ENCODE peak calls at places on chromosomes 4 and X, in five cellular contexts. One of them, this sample, is unnamed. For H3K27me3, the result is how much of the 10 kb centered on the place peaks cover.

GRCh38 chr4:184699941-184700340 is 34.0 kb downstream of the CENPU start:
- DNase-seq in PC-3: no peak
- DNase-seq in upper lobe of right lung: no peak
- DNase-seq in endodermal cell: no peak
- DNase-seq in ascending aorta: no peak
- DNase-seq in this sample: no peak

GRCh38 chr4:122716825-122717448 is 15.6 kb upstream of the BBS12 start:
- DNase-seq in PC-3: peak
- DNase-seq in upper lobe of right lung: no peak
- DNase-seq in endodermal cell: peak
- DNase-seq in ascending aorta: no peak
- DNase-seq in this sample: peak

GRCh38 chrX:120750381-120750780 is 120.5 kb upstream of the C1GALT1C1 start:
- DNase-seq in PC-3: no peak
- DNase-seq in upper lobe of right lung: no peak
- DNase-seq in endodermal cell: no peak
- DNase-seq in ascending aorta: no peak
- DNase-seq in this sample: no peak

GRCh38 chr4:13597604-13598003 is 29.9 kb downstream of the BOD1L1 start:
- DNase-seq in PC-3: peak
- DNase-seq in upper lobe of right lung: no peak
- DNase-seq in endodermal cell: no peak
- DNase-seq in ascending aorta: no peak
- DNase-seq in this sample: no peak

GRCh38 chrX:39772057-39772832 is 325.5 kb downstream of the BCOR start:
- DNase-seq in PC-3: peak
- DNase-seq in upper lobe of right lung: no peak
- DNase-seq in endodermal cell: peak
- DNase-seq in ascending aorta: no peak
- DNase-seq in this sample: no peak

GRCh38 chr4:110196871-110197420 is 1.5 kb downstream of the ELOVL6 start:
- DNase-seq in PC-3: peak
- DNase-seq in upper lobe of right lung: no peak
- DNase-seq in endodermal cell: no peak
- DNase-seq in ascending aorta: no peak
- DNase-seq in this sample: peak

GRCh38 chr4:183658362-183659028 is 490 bp downstream of the RWDD4 start:
- DNase-seq in PC-3: peak
- DNase-seq in upper lobe of right lung: peak
- DNase-seq in endodermal cell: peak
- DNase-seq in ascending aorta: no peak
- DNase-seq in this sample: peak

GRCh38 chr4:125728568-125728967 is 413.8 kb downstream of the FAT4 start:
- DNase-seq in PC-3: peak
- DNase-seq in upper lobe of right lung: no peak
- DNase-seq in endodermal cell: peak
- DNase-seq in ascending aorta: no peak
- DNase-seq in this sample: no peak

GRCh38 chrX:8939344-8939743 is 94.6 kb downstream of the FAM9B start:
- DNase-seq in PC-3: peak
- DNase-seq in upper lobe of right lung: no peak
- DNase-seq in endodermal cell: no peak
- DNase-seq in ascending aorta: no peak
- DNase-seq in this sample: no peak

GRCh38 chr4:189613202-189613601 is 327.5 kb upstream of the FRG1 start:
- DNase-seq in PC-3: no peak
- DNase-seq in upper lobe of right lung: no peak
- DNase-seq in endodermal cell: no peak
- DNase-seq in ascending aorta: no peak
- DNase-seq in this sample: no peak

GRCh38 chr4:36285784-36286480 is 4.5 kb downstream of the DTHD1 start:
- DNase-seq in PC-3: peak
- DNase-seq in upper lobe of right lung: no peak
- DNase-seq in endodermal cell: no peak
- DNase-seq in ascending aorta: no peak
- DNase-seq in this sample: no peak

GRCh38 chrX:31092476-31092875 is 20.6 kb upstream of the FTHL17 start:
- DNase-seq in PC-3: no peak
- DNase-seq in upper lobe of right lung: no peak
- DNase-seq in endodermal cell: no peak
- DNase-seq in ascending aorta: no peak
- DNase-seq in this sample: no peak

GRCh38 chrX:80812176-80812575 is 2.5 kb upstream of the BRWD3 start:
- DNase-seq in PC-3: peak
- DNase-seq in upper lobe of right lung: no peak
- DNase-seq in endodermal cell: peak
- DNase-seq in ascending aorta: no peak
- DNase-seq in this sample: no peak

GRCh38 chrX:46310815-46311497 is 234.3 kb downstream of the ZNF674 start:
- DNase-seq in PC-3: no peak
- DNase-seq in upper lobe of right lung: no peak
- DNase-seq in endodermal cell: no peak
- DNase-seq in ascending aorta: no peak
- DNase-seq in this sample: no peak

GRCh38 chr4:74109116-74109791 is 10.3 kb upstream of the CXCL2 start:
- DNase-seq in PC-3: peak
- DNase-seq in upper lobe of right lung: no peak
- DNase-seq in endodermal cell: peak
- DNase-seq in ascending aorta: no peak
- DNase-seq in this sample: no peak

GRCh38 chr4:10096201-10096975 is 20.2 kb downstream of the WDR1 start:
- DNase-seq in PC-3: peak
- DNase-seq in upper lobe of right lung: no peak
- DNase-seq in endodermal cell: no peak
- DNase-seq in ascending aorta: peak
- DNase-seq in this sample: peak

GRCh38 chrX:141632124-141632523 is 42.6 kb downstream of the SPANXA2 start:
- DNase-seq in PC-3: no peak
- DNase-seq in upper lobe of right lung: no peak
- DNase-seq in endodermal cell: no peak
- DNase-seq in ascending aorta: no peak
- DNase-seq in this sample: no peak

GRCh38 chrX:120725874-120726273 is 96.0 kb upstream of the C1GALT1C1 start:
- DNase-seq in PC-3: no peak
- DNase-seq in upper lobe of right lung: no peak
- DNase-seq in endodermal cell: no peak
- DNase-seq in ascending aorta: no peak
- DNase-seq in this sample: no peak

GRCh38 chr4:75673959-75674328 is 733 bp upstream of the G3BP2 start:
- DNase-seq in PC-3: no peak
- DNase-seq in upper lobe of right lung: no peak
- DNase-seq in endodermal cell: peak
- DNase-seq in ascending aorta: no peak
- DNase-seq in this sample: no peak

GRCh38 chrX:47351706-47352105 is 18.7 kb upstream of the ZNF157 start:
- DNase-seq in PC-3: peak
- DNase-seq in upper lobe of right lung: no peak
- DNase-seq in endodermal cell: no peak
- DNase-seq in ascending aorta: no peak
- DNase-seq in this sample: no peak

GRCh38 chrX:76253432-76253831 is 80.6 kb downstream of the PBDC1 start:
- DNase-seq in PC-3: peak
- DNase-seq in upper lobe of right lung: no peak
- DNase-seq in endodermal cell: peak
- DNase-seq in ascending aorta: no peak
- DNase-seq in this sample: peak

GRCh38 chr4:98377626-98378025 is 116.4 kb downstream of the RAP1GDS1 start:
- DNase-seq in PC-3: no peak
- DNase-seq in upper lobe of right lung: no peak
- DNase-seq in endodermal cell: no peak
- DNase-seq in ascending aorta: no peak
- DNase-seq in this sample: no peak

GRCh38 chr4:183332447-183332846 is 10.2 kb upstream of the CLDN24 start:
- DNase-seq in PC-3: no peak
- DNase-seq in upper lobe of right lung: no peak
- DNase-seq in endodermal cell: no peak
- DNase-seq in ascending aorta: no peak
- DNase-seq in this sample: no peak

GRCh38 chr4:7148337-7148736 is 44.0 kb upstream of the SORCS2 start:
- DNase-seq in PC-3: no peak
- DNase-seq in upper lobe of right lung: no peak
- DNase-seq in endodermal cell: no peak
- DNase-seq in ascending aorta: no peak
- DNase-seq in this sample: no peak

GRCh38 chrX:1535241-1536041 is 1.5 kb downstream of the P2RY8 start:
- DNase-seq in PC-3: no peak
- DNase-seq in upper lobe of right lung: peak
- DNase-seq in endodermal cell: no peak
- DNase-seq in ascending aorta: no peak
- DNase-seq in this sample: no peak

GRCh38 chr4:93828332-93828829 is at the start of gene ATOH1:
- DNase-seq in PC-3: no peak
- DNase-seq in upper lobe of right lung: peak
- DNase-seq in endodermal cell: peak
- DNase-seq in ascending aorta: no peak
- DNase-seq in this sample: no peak

GRCh38 chrX:133586443-133586842 is 171.2 kb upstream of the GPC4 start:
- DNase-seq in PC-3: no peak
- DNase-seq in upper lobe of right lung: no peak
- DNase-seq in endodermal cell: no peak
- DNase-seq in ascending aorta: no peak
- DNase-seq in this sample: no peak

GRCh38 chr4:73520821-73521220 is 39.3 kb downstream of the AFM start:
- DNase-seq in PC-3: peak
- DNase-seq in upper lobe of right lung: no peak
- DNase-seq in endodermal cell: peak
- DNase-seq in ascending aorta: no peak
- DNase-seq in this sample: no peak

GRCh38 chrX:110665636-110666035 is 130.0 kb downstream of the CHRDL1 start:
- DNase-seq in PC-3: peak
- DNase-seq in upper lobe of right lung: peak
- DNase-seq in endodermal cell: peak
- DNase-seq in ascending aorta: no peak
- DNase-seq in this sample: no peak

GRCh38 chr4:10114147-10114546 is 2.5 kb downstream of the WDR1 start:
- DNase-seq in PC-3: no peak
- DNase-seq in upper lobe of right lung: no peak
- DNase-seq in endodermal cell: no peak
- DNase-seq in ascending aorta: no peak
- DNase-seq in this sample: no peak

GRCh38 chrX:153370293-153371055 is 30.7 kb downstream of the PNMA6E start:
- DNase-seq in PC-3: no peak
- DNase-seq in upper lobe of right lung: no peak
- DNase-seq in endodermal cell: no peak
- DNase-seq in ascending aorta: no peak
- DNase-seq in this sample: no peak

GRCh38 chr4:177131736-177132135 is 177.9 kb upstream of the NEIL3 start:
- DNase-seq in PC-3: no peak
- DNase-seq in upper lobe of right lung: no peak
- DNase-seq in endodermal cell: no peak
- DNase-seq in ascending aorta: no peak
- DNase-seq in this sample: no peak

GRCh38 chr4:1112821-1113182 is 562 bp downstream of the RNF212 start:
- DNase-seq in PC-3: no peak
- DNase-seq in upper lobe of right lung: no peak
- DNase-seq in endodermal cell: no peak
- DNase-seq in ascending aorta: no peak
- DNase-seq in this sample: no peak
- H3K27me3 ChIP-seq in PC-3: under half
- H3K27me3 ChIP-seq in upper lobe of right lung: under half
- H3K27me3 ChIP-seq in endodermal cell: half or more
- H3K27me3 ChIP-seq in ascending aorta: under half
- H3K27me3 ChIP-seq in this sample: under half

GRCh38 chr4:5719329-5720055 is 8.5 kb downstream of the EVC start:
- DNase-seq in PC-3: no peak
- DNase-seq in upper lobe of right lung: no peak
- DNase-seq in endodermal cell: no peak
- DNase-seq in ascending aorta: no peak
- DNase-seq in this sample: no peak

GRCh38 chr4:5721923-5722322 is 10.9 kb downstream of the EVC start:
- DNase-seq in PC-3: no peak
- DNase-seq in upper lobe of right lung: no peak
- DNase-seq in endodermal cell: no peak
- DNase-seq in ascending aorta: no peak
- DNase-seq in this sample: no peak

GRCh38 chr4:5722328-5722727 is 11.3 kb downstream of the EVC start:
- DNase-seq in PC-3: peak
- DNase-seq in upper lobe of right lung: no peak
- DNase-seq in endodermal cell: no peak
- DNase-seq in ascending aorta: no peak
- DNase-seq in this sample: no peak

GRCh38 chr4:5720157-5720850 is 9.3 kb downstream of the EVC start:
- DNase-seq in PC-3: no peak
- DNase-seq in upper lobe of right lung: no peak
- DNase-seq in endodermal cell: no peak
- DNase-seq in ascending aorta: no peak
- DNase-seq in this sample: no peak

DNA sequence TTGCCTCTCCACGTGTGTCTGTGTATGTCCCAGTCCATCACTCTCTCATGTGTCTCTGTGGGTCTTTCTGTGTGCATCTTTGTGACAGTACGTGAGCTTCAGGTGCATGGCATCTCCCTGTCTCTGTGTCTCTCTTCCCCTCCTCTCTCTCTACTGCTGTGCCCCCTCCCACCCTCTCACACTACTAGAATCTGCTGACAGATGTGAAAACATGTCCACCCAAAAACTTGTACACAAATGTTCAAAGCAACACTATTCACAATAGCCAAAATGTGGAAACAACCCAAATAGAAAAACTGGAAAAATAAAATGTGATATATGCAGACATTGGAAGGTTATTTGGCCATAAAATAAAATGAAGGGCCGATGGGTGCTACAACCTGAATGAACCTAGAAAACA is 10.0 kb downstream of the EVC start:
- DNase-seq in PC-3: no peak
- DNase-seq in upper lobe of right lung: no peak
- DNase-seq in endodermal cell: no peak
- DNase-seq in ascending aorta: no peak
- DNase-seq in this sample: no peak
- H3K27me3 ChIP-seq in PC-3: under half
- H3K27me3 ChIP-seq in upper lobe of right lung: under half
- H3K27me3 ChIP-seq in endodermal cell: under half
- H3K27me3 ChIP-seq in ascending aorta: under half
- H3K27me3 ChIP-seq in this sample: under half

GRCh38 chr4:148442830-148443549 is 776 bp upstream of the NR3C2 start:
- DNase-seq in PC-3: no peak
- DNase-seq in upper lobe of right lung: no peak
- DNase-seq in endodermal cell: no peak
- DNase-seq in ascending aorta: no peak
- DNase-seq in this sample: peak
- H3K27me3 ChIP-seq in PC-3: under half
- H3K27me3 ChIP-seq in upper lobe of right lung: under half
- H3K27me3 ChIP-seq in endodermal cell: half or more
- H3K27me3 ChIP-seq in ascending aorta: under half
- H3K27me3 ChIP-seq in this sample: under half

GRCh38 chr4:117527601-117528000 is 442.2 kb upstream of the TRAM1L1 start:
- DNase-seq in PC-3: no peak
- DNase-seq in upper lobe of right lung: no peak
- DNase-seq in endodermal cell: no peak
- DNase-seq in ascending aorta: no peak
- DNase-seq in this sample: no peak

GRCh38 chr4:117529401-117529800 is 444.0 kb upstream of the TRAM1L1 start:
- DNase-seq in PC-3: no peak
- DNase-seq in upper lobe of right lung: no peak
- DNase-seq in endodermal cell: no peak
- DNase-seq in ascending aorta: no peak
- DNase-seq in this sample: no peak

GRCh38 chr4:117533501-117533900 is 448.1 kb upstream of the TRAM1L1 start:
- DNase-seq in PC-3: no peak
- DNase-seq in upper lobe of right lung: no peak
- DNase-seq in endodermal cell: no peak
- DNase-seq in ascending aorta: no peak
- DNase-seq in this sample: no peak
- H3K27me3 ChIP-seq in PC-3: under half
- H3K27me3 ChIP-seq in upper lobe of right lung: under half
- H3K27me3 ChIP-seq in endodermal cell: under half
- H3K27me3 ChIP-seq in ascending aorta: under half
- H3K27me3 ChIP-seq in this sample: under half

GRCh38 chr4:8593268-8594096 is 917 bp downstream of the CPZ start:
- DNase-seq in PC-3: no peak
- DNase-seq in upper lobe of right lung: no peak
- DNase-seq in endodermal cell: peak
- DNase-seq in ascending aorta: no peak
- DNase-seq in this sample: no peak
- H3K27me3 ChIP-seq in PC-3: under half
- H3K27me3 ChIP-seq in upper lobe of right lung: under half
- H3K27me3 ChIP-seq in endodermal cell: under half
- H3K27me3 ChIP-seq in ascending aorta: under half
- H3K27me3 ChIP-seq in this sample: under half

This sample was measured in uterus.